ENCODE peak calls at places on chromosomes 11 and 22, in five cellular contexts. F is activated naive CD8-positive, alpha-beta T cell treated with anti-CD3 and anti-CD28 coated beads, Interleukin-2, amount 50 U/mL, for 24 hours; T is activated effector memory CD4-positive, alpha-beta T cell treated with anti-CD3 and anti-CD28 coated beads, Interleukin-2, amount 50 U/mL, for 16 hours; O is MM.1S; M is brain pericyte. P is an unnamed sample.

GRCh38 chr11:121270286-121270685 is 22.3 kb upstream of the SC5D start:
- DNase-seq in O (no peak), M (no peak), T (no peak), F (no peak), P (no peak)

GRCh38 chr11:58133329-58134076 is 8.2 kb upstream of the OR9I1 start:
- DNase-seq in T (no peak), O (no peak), M (no peak), F (no peak), P (no peak)

GRCh38 chr22:33492210-33492651 is 428.0 kb downstream of the LARGE1 start:
- DNase-seq in M (no peak), T (no peak), O (no peak), F (no peak), P (no peak)

GRCh38 chr11:61497473-61497872 is 11.1 kb upstream of the LRRC10B start:
- DNase-seq in F (no peak), M (no peak), T (no peak), O (no peak), P (no peak)

GRCh38 chr11:63527667-63528066 is 8.9 kb upstream of the PLAAT4 start:
- DNase-seq in F (no peak), M (no peak), T (no peak), O (no peak), P (no peak)

GRCh38 chr22:21632237-21632895 is at the start of gene CCDC116:
- DNase-seq in M (no peak), F (peak), T (peak), O (no peak), P (no peak)

GRCh38 chr22:39343259-39344045 is 6.3 kb upstream of the SYNGR1 start:
- DNase-seq in M (no peak), T (peak), F (peak), O (peak), P (no peak)

GRCh38 chr22:46071451-46072029 is 78.8 kb upstream of the PPARA start:
- DNase-seq in F (peak), O (peak), T (peak), M (peak), P (no peak)

GRCh38 chr11:2555891-2556290 is 111.1 kb downstream of the KCNQ1 start:
- DNase-seq in O (no peak), M (no peak), F (no peak), T (peak), P (no peak)

GRCh38 chr11:66857234-66857926 is 516 bp downstream of the LRFN4 start:
- DNase-seq in T (no peak), M (no peak), O (no peak), F (no peak), P (no peak)

GRCh38 chr11:57224537-57224936 is 12.5 kb downstream of the APLNR start:
- DNase-seq in F (no peak), O (no peak), M (no peak), T (no peak), P (no peak)

GRCh38 chr11:114776956-114777355 is 98.6 kb downstream of the NXPE2 start:
- DNase-seq in O (no peak), M (no peak), F (no peak), T (no peak), P (no peak)